ENCODE peak calls at places on chromosomes 6 and 20, in five cellular contexts. D is activated CD4-positive, alpha-beta T cell treated with anti-CD3 and anti-CD28 coated beads, Interleukin-2, amount 50 U/mL, for 48 hours; Q is CD8-positive, alpha-beta memory T cell; L is NCI-H1436; V is NCI-H345. N is an unnamed sample.
A peak's percentile ranks its signal among the peaks of the same experiment; 100 is the strongest.

GRCh38 chr6:4256969-4257368 is 121.6 kb upstream of the ECI2 start:
- DNase-seq in D (no peak), Q (no peak), L (no peak), V (no peak), N (no peak)

GRCh38 chr6:118551673-118552063 is 3.6 kb downstream of the PLN start:
- DNase-seq in D (no peak), Q (no peak), L (no peak), V (no peak), N (no peak)

GRCh38 chr6:13354331-13355042 is 26.1 kb upstream of the TBC1D7 start:
- DNase-seq in D (no peak), Q (no peak), L (no peak), V (no peak), N (no peak)

GRCh38 chr6:45609141-45609638 is 231.5 kb upstream of the SUPT3H start:
- DNase-seq in D (no peak), Q (no peak), L (no peak), V (no peak), N (no peak)

GRCh38 chr6:140101367-140101766 is 726.9 kb upstream of the CITED2 start:
- DNase-seq in D (no peak), Q (no peak), L (no peak), V (no peak), N (no peak)

GRCh38 chr20:41386502-41387427 is 20.1 kb upstream of the EMILIN3 start:
- DNase-seq in D (no peak), Q (no peak), L (no peak), V (no peak), N (no peak)

GRCh38 chr6:33824461-33825154 is 20.8 kb upstream of the MLN start:
- DNase-seq in D (no peak), Q (no peak), L (no peak), V (no peak), N (no peak)

GRCh38 chr6:161370882-161371281 is 97.0 kb upstream of the AGPAT4 start:
- DNase-seq in D (peak; percentile 66), Q (peak; percentile 56), L (peak; percentile 69), V (peak; percentile 59), N (no peak)

GRCh38 chr6:105038259-105038658 is 81.4 kb downstream of the LIN28B start:
- DNase-seq in D (no peak), Q (no peak), L (no peak), V (no peak), N (no peak)

GRCh38 chr6:20688710-20689500 is 154.6 kb downstream of the CDKAL1 start:
- DNase-seq in D (no peak), Q (peak; percentile 3), L (no peak), V (peak; percentile 39), N (no peak)

GRCh38 chr6:139500977-139501376 is 126.5 kb upstream of the CITED2 start:
- DNase-seq in D (no peak), Q (no peak), L (no peak), V (no peak), N (no peak)

GRCh38 chr20:45095753-45096371 is 5.1 kb downstream of the KCNS1 start:
- DNase-seq in D (peak; percentile 70), Q (peak; percentile 49), L (peak; percentile 42), V (peak; percentile 66), N (no peak)

GRCh38 chr20:8155229-8155628 is 23.2 kb downstream of the PLCB1 start:
- DNase-seq in D (no peak), Q (no peak), L (no peak), V (no peak), N (no peak)

GRCh38 chr6:128532110-128532509 is 11.7 kb upstream of the PTPRK start:
- DNase-seq in D (no peak), Q (no peak), L (no peak), V (no peak), N (no peak)

GRCh38 chr6:106458021-106458986 is 97.8 kb downstream of the CRYBG1 start:
- DNase-seq in D (no peak), Q (no peak), L (no peak), V (no peak), N (no peak)

GRCh38 chr20:54340667-54341081 is 132.8 kb downstream of the PFDN4 start:
- DNase-seq in D (no peak), Q (no peak), L (no peak), V (no peak), N (no peak)

GRCh38 chr20:58096880-58097813 is 131.3 kb downstream of the ANKRD60 start:
- DNase-seq in D (no peak), Q (no peak), L (no peak), V (no peak), N (no peak)

GRCh38 chr6:37260063-37260843 is 2.3 kb upstream of the TMEM217 start:
- DNase-seq in D (no peak), Q (no peak), L (no peak), V (no peak), N (no peak)

GRCh38 chr6:56742122-56742791 is 99.6 kb upstream of the DST start:
- DNase-seq in D (no peak), Q (no peak), L (no peak), V (no peak), N (no peak)

GRCh38 chr20:57173986-57174385 is 92.5 kb downstream of the BMP7 start:
- DNase-seq in D (no peak), Q (no peak), L (no peak), V (no peak), N (no peak)

GRCh38 chr6:144585217-144585814 is 300.2 kb downstream of the UTRN start:
- DNase-seq in D (no peak), Q (no peak), L (peak; percentile 59), V (peak; percentile 45), N (no peak)

GRCh38 chr6:84525907-84526306 is 238.5 kb downstream of the TBX18 start:
- DNase-seq in D (no peak), Q (no peak), L (no peak), V (no peak), N (no peak)

N was measured in NCI-H187.